ENCODE peak calls at places on chromosome 6, in nine cellular contexts. D is NCI-H1417; Y is fibroblast of villous mesenchyme; L is HTR-8/SVneo; E is activated CD8-positive, alpha-beta memory T cell treated with anti-CD3 and anti-CD28 coated beads, Interleukin-2, amount 10 ng/mL, durations not matched to agents 7 days and 5 days; B is tibial artery; V is astrocyte of the hippocampus; P is D721Med; Z is stimulated activated CD8-positive, alpha-beta memory T cell treated with anti-CD3 and anti-CD28 coated beads, Interleukin-12 subunit alpha, Interleukin-12 subunit beta, amount 100 ng/mL, for 4 hours. H is an unnamed sample.

GRCh38 chr6:10414766-10415592 is at the start of gene TFAP2A:
- DNase-seq in Z (no peak), L (peak), V (peak), D (no peak), P (no peak), B (no peak), Y (peak), E (no peak), H (no peak)

GRCh38 chr6:159989882-159990480 is 21.1 kb downstream of the IGF2R start:
- DNase-seq in Z (no peak), Y (no peak), V (no peak), P (no peak), B (no peak), D (no peak), E (no peak), L (no peak), H (no peak)

GRCh38 chr6:70398783-70399730 is 14.3 kb upstream of the FAM135A start:
- DNase-seq in E (no peak), D (peak), L (peak), V (peak), P (no peak), Y (peak), Z (no peak), B (no peak), H (no peak)

GRCh38 chr6:127365874-127366273 is 22.5 kb upstream of the ECHDC1 start:
- DNase-seq in V (no peak), Z (no peak), P (no peak), D (no peak), L (no peak), B (no peak), Y (no peak), E (no peak), H (no peak)

GRCh38 chr6:13615802-13616140 is 636 bp downstream of the NOL7 start:
- DNase-seq in B (peak), V (peak), Z (peak), L (peak), Y (peak), D (peak), P (no peak), E (peak), H (no peak)

GRCh38 chr6:76697585-76697984 is 625.1 kb upstream of the IMPG1 start:
- DNase-seq in E (no peak), B (no peak), V (peak), L (no peak), D (no peak), Y (peak), Z (no peak), P (no peak), H (no peak)

GRCh38 chr6:81023007-81023582 is 729.4 kb downstream of the TENT5A start:
- DNase-seq in L (no peak), B (no peak), Y (peak), V (no peak), Z (no peak), D (no peak), E (no peak), P (no peak), H (no peak)

GRCh38 chr6:52536424-52536916 is 40.4 kb downstream of the TRAM2 start:
- DNase-seq in L (no peak), E (no peak), B (no peak), D (no peak), Y (no peak), V (no peak), P (no peak), Z (no peak), H (no peak)

GRCh38 chr6:80366721-80367120 is 260.2 kb downstream of the BCKDHB start:
- DNase-seq in D (peak), B (no peak), E (no peak), Z (no peak), L (no peak), V (peak), Y (peak), P (no peak), H (no peak)

GRCh38 chr6:35139924-35140524 is 1.1 kb downstream of the TCP11 start:
- DNase-seq in D (peak), P (no peak), B (no peak), V (peak), Y (peak), L (peak), Z (no peak), E (peak), H (peak)

GRCh38 chr6:32837651-32838113 is 857 bp downstream of the TAP2 start:
- DNase-seq in Z (no peak), E (no peak), D (no peak), P (no peak), B (no peak), V (no peak), Y (no peak), L (peak), H (no peak)

GRCh38 chr6:11500008-11500407 is 37.5 kb upstream of the TMEM170B start:
- DNase-seq in E (no peak), B (no peak), P (no peak), D (no peak), Y (peak), V (peak), Z (no peak), L (peak), H (no peak)

GRCh38 chr6:169723991-169724553 is at the start of gene PHF10:
- DNase-seq in D (peak), V (peak), E (peak), Y (peak), P (no peak), Z (no peak), B (peak), L (peak), H (peak)

GRCh38 chr6:113763311-113763766 is 93.8 kb upstream of the MARCKS start:
- DNase-seq in V (no peak), L (no peak), D (no peak), B (no peak), Y (no peak), Z (no peak), P (no peak), E (no peak), H (no peak)

GRCh38 chr6:166008441-166009369 is 158.9 kb downstream of the TBXT start:
- DNase-seq in V (peak), Z (no peak), D (no peak), B (no peak), E (no peak), P (no peak), L (no peak), Y (peak), H (no peak)

GRCh38 chr6:27081931-27082330 is 165.6 kb upstream of the PRSS16 start:
- DNase-seq in Y (no peak), D (peak), P (no peak), Z (no peak), V (no peak), E (no peak), L (no peak), B (no peak), H (no peak)

GRCh38 chr6:43271103-43271815 is 26.8 kb upstream of the SLC22A7 start:
- DNase-seq in Z (no peak), B (no peak), E (no peak), L (no peak), D (no peak), Y (no peak), P (no peak), V (no peak), H (no peak)

GRCh38 chr6:127841811-127842210 is 59.0 kb downstream of the THEMIS start:
- DNase-seq in V (peak), B (no peak), L (no peak), Y (no peak), P (no peak), Z (no peak), E (no peak), D (no peak), H (no peak)

GRCh38 chr6:84773431-84774173 is 9.2 kb upstream of the TBX18 start:
- DNase-seq in B (peak), V (peak), P (no peak), Y (peak), D (peak), E (no peak), Z (no peak), L (no peak), H (no peak)

GRCh38 chr6:31352497-31353368 is 4.2 kb downstream of the HLA-B start:
- DNase-seq in L (no peak), V (no peak), P (no peak), B (no peak), Y (no peak), D (no peak), Z (no peak), E (peak), H (no peak)

GRCh38 chr6:44253307-44254101 is 3.8 kb downstream of the SLC35B2 start:
- DNase-seq in V (peak), B (no peak), Z (no peak), Y (peak), L (no peak), D (no peak), P (no peak), E (peak), H (no peak)

GRCh38 chr6:3561745-3562144 is 104.9 kb upstream of the SLC22A23 start:
- DNase-seq in B (no peak), L (peak), D (no peak), V (no peak), P (no peak), Z (no peak), E (no peak), Y (peak), H (no peak)

GRCh38 chr6:34131326-34132081 is 14.4 kb downstream of the GRM4 start:
- DNase-seq in P (no peak), E (no peak), V (no peak), Y (no peak), L (no peak), Z (no peak), B (no peak), D (peak), H (no peak)

GRCh38 chr6:16712250-16712930 is 48.9 kb downstream of the ATXN1 start:
- DNase-seq in E (peak), L (no peak), P (no peak), Y (peak), V (no peak), D (no peak), B (no peak), Z (no peak), H (peak)

GRCh38 chr6:131400054-131400781 is 172.8 kb upstream of the ARG1 start:
- DNase-seq in Z (no peak), E (no peak), B (no peak), V (peak), D (no peak), Y (peak), L (peak), P (no peak), H (no peak)

GRCh38 chr6:112983741-112984221 is 636.7 kb downstream of the RFPL4B start:
- DNase-seq in P (no peak), Z (no peak), L (no peak), V (no peak), D (no peak), E (no peak), Y (peak), B (no peak), H (no peak)

GRCh38 chr6:25010917-25011625 is 75.3 kb upstream of the RIPOR2 start:
- DNase-seq in D (no peak), E (no peak), Y (peak), V (no peak), L (no peak), P (no peak), B (no peak), Z (no peak), H (no peak)

GRCh38 chr6:34114695-34115395 is 31.0 kb downstream of the GRM4 start:
- DNase-seq in E (no peak), L (no peak), B (no peak), Y (no peak), V (no peak), Z (no peak), D (no peak), P (no peak), H (no peak)

GRCh38 chr6:137866200-137866913 is 702 bp upstream of the TNFAIP3 start:
- DNase-seq in V (no peak), E (no peak), Y (no peak), P (no peak), B (no peak), Z (no peak), L (no peak), D (peak), H (peak)

GRCh38 chr6:116761779-116762178 is 3.7 kb downstream of the FAM162B start:
- DNase-seq in L (no peak), V (no peak), Y (no peak), Z (no peak), E (no peak), B (no peak), D (no peak), P (no peak), H (no peak)

H was measured in GM13977.